ENCODE peak calls at places on chromosomes 16 and 17, in eight cellular contexts. A is CD8-positive, alpha-beta memory T cell; J is adrenal gland; G is effector memory CD4-positive, alpha-beta T cell; P is ascending aorta; F is prostate gland; D is psoas muscle; V is stomach. E is an unnamed sample.

GRCh38 chr16:85193876-85194275 is 81.6 kb upstream of the CIBAR2 start:
- DNase-seq in F (no peak), A (no peak), P (no peak), G (no peak), D (no peak), J (peak), V (no peak), E (peak)

GRCh38 chr16:54645328-54645727 is 285.3 kb upstream of the IRX5 start:
- DNase-seq in J (no peak), D (no peak), P (no peak), V (peak), F (peak), G (no peak), A (no peak), E (no peak)

GRCh38 chr17:4602041-4602440 is 17.7 kb downstream of the SMTNL2 start:
- DNase-seq in V (no peak), D (no peak), F (no peak), J (no peak), G (no peak), A (no peak), P (no peak), E (no peak)

GRCh38 chr16:55257971-55258613 is 65.9 kb upstream of the IRX6 start:
- DNase-seq in G (peak), A (no peak), D (peak), F (no peak), P (no peak), J (peak), V (peak), E (peak)

GRCh38 chr17:46822388-46822921 is 4.0 kb upstream of the WNT3 start:
- DNase-seq in P (no peak), A (no peak), F (no peak), J (no peak), D (no peak), G (no peak), V (no peak), E (no peak)

GRCh38 chr17:39597372-39598046 is 10.2 kb downstream of the NEUROD2 start:
- DNase-seq in A (no peak), V (no peak), G (no peak), J (no peak), F (no peak), D (no peak), P (no peak), E (no peak)

GRCh38 chr17:30600062-30600829 is 123.0 kb downstream of the GOSR1 start:
- DNase-seq in D (peak), P (peak), G (peak), J (peak), F (peak), A (peak), V (peak), E (peak)

GRCh38 chr17:35373532-35373983 is at the start of gene SLFN11:
- DNase-seq in A (peak), V (peak), F (peak), J (peak), G (peak), P (peak), D (peak), E (peak)

GRCh38 chr16:87569601-87570559 is 32.4 kb upstream of the JPH3 start:
- DNase-seq in D (no peak), J (no peak), A (no peak), G (no peak), P (no peak), V (no peak), F (no peak), E (peak)

GRCh38 chr17:1883536-1883935 is 53.7 kb downstream of the RPA1 start:
- DNase-seq in P (no peak), G (no peak), A (no peak), V (no peak), J (no peak), D (no peak), F (no peak), E (no peak)

GRCh38 chr17:5508855-5509254 is 22.5 kb downstream of the MIS12 start:
- DNase-seq in J (no peak), F (no peak), D (no peak), A (no peak), V (no peak), P (no peak), G (no peak), E (no peak)

GRCh38 chr17:64777413-64778101 is 115.5 kb upstream of the SMURF2 start:
- DNase-seq in G (no peak), P (no peak), D (no peak), V (no peak), F (no peak), J (no peak), A (no peak), E (peak)

GRCh38 chr17:80228477-80228876 is 8.2 kb downstream of the SLC26A11 start:
- DNase-seq in A (no peak), J (no peak), D (no peak), V (no peak), G (no peak), F (no peak), P (no peak), E (peak)

GRCh38 chr17:2190014-2190413 is 113.6 kb downstream of the SMG6 start:
- DNase-seq in D (no peak), G (no peak), F (no peak), J (no peak), V (no peak), P (no peak), A (no peak), E (peak)

GRCh38 chr17:43003542-43004172 is 2.9 kb upstream of the IFI35 start:
- DNase-seq in F (no peak), V (no peak), D (peak), A (no peak), G (no peak), J (no peak), P (no peak), E (no peak)

GRCh38 chr16:22625948-22626347 is 115.3 kb downstream of the NPIPB5 start:
- DNase-seq in F (no peak), G (no peak), A (no peak), D (no peak), J (no peak), V (no peak), P (no peak), E (no peak)

GRCh38 chr17:77618173-77618572 is 340.3 kb upstream of the TNRC6C start:
- DNase-seq in F (no peak), J (no peak), G (no peak), D (no peak), P (no peak), V (no peak), A (no peak), E (no peak)

GRCh38 chr17:74524751-74525725 is 6.2 kb downstream of the CD300LB start:
- DNase-seq in J (no peak), A (no peak), P (no peak), V (peak), F (no peak), D (no peak), G (no peak), E (no peak)

GRCh38 chr17:60073621-60074020 is 5.1 kb downstream of the HEATR6 start:
- DNase-seq in J (no peak), F (no peak), A (no peak), P (no peak), D (no peak), G (no peak), V (no peak), E (no peak)

GRCh38 chr17:12765544-12765943 is 23.8 kb upstream of the ARHGAP44 start:
- DNase-seq in P (no peak), A (no peak), G (no peak), J (no peak), D (no peak), F (no peak), V (peak), E (no peak)

GRCh38 chr17:78957076-78957475 is 22.6 kb downstream of the LGALS3BP start:
- DNase-seq in F (no peak), A (no peak), V (peak), J (no peak), P (no peak), D (no peak), G (no peak), E (peak)

GRCh38 chr17:78988152-78988551 is 8.4 kb upstream of the LGALS3BP start:
- DNase-seq in F (no peak), P (no peak), A (no peak), G (no peak), V (no peak), D (peak), J (no peak), E (peak)

GRCh38 chr16:24138024-24138423 is 118.1 kb upstream of the CACNG3 start:
- DNase-seq in V (no peak), P (no peak), G (no peak), A (no peak), F (no peak), D (no peak), J (no peak), E (no peak)

GRCh38 chr17:70653850-70654249 is 484.5 kb downstream of the KCNJ2 start:
- DNase-seq in D (no peak), P (no peak), V (no peak), F (no peak), A (no peak), J (no peak), G (no peak), E (no peak)

GRCh38 chr16:70267516-70267915 is 15.8 kb upstream of the EXOSC6 start:
- DNase-seq in D (no peak), G (no peak), J (peak), A (no peak), V (peak), F (no peak), P (no peak), E (no peak)

GRCh38 chr16:24950275-24950674 is 64.9 kb downstream of the ARHGAP17 start:
- DNase-seq in D (no peak), F (no peak), V (no peak), J (peak), A (no peak), G (no peak), P (no peak), E (no peak)

GRCh38 chr17:41667280-41668008 is 21.2 kb upstream of the EIF1 start:
- DNase-seq in A (no peak), V (no peak), G (no peak), J (no peak), P (no peak), F (no peak), D (no peak), E (no peak)

GRCh38 chr16:27960619-27961295 is 102.8 kb downstream of the GSG1L start:
- DNase-seq in D (no peak), G (no peak), P (no peak), A (no peak), F (peak), V (no peak), J (no peak), E (no peak)

GRCh38 chr17:50269477-50270429 is 4.5 kb upstream of the TMEM92 start:
- DNase-seq in A (peak), P (no peak), J (peak), V (peak), D (peak), G (peak), F (peak), E (peak)

GRCh38 chr16:86059253-86060171 is 160.6 kb downstream of the IRF8 start:
- DNase-seq in V (no peak), J (no peak), P (no peak), G (no peak), D (peak), A (no peak), F (no peak), E (peak)

GRCh38 chr17:74810699-74811485 is 34.7 kb upstream of the NAT9 start:
- DNase-seq in J (no peak), F (no peak), A (no peak), D (no peak), P (no peak), V (no peak), G (no peak), E (no peak)

GRCh38 chr17:9228408-9229159 is 207.3 kb downstream of the NTN1 start:
- DNase-seq in D (no peak), J (no peak), A (no peak), V (no peak), G (no peak), P (no peak), F (no peak), E (peak)

GRCh38 chr17:40345161-40346034 is 19.1 kb downstream of the GJD3 start:
- DNase-seq in V (peak), A (no peak), D (peak), F (peak), P (no peak), J (no peak), G (no peak), E (peak)

GRCh38 chr17:4175921-4176802 is 33.2 kb downstream of the CYB5D2 start:
- DNase-seq in V (no peak), J (no peak), G (peak), P (no peak), A (peak), D (no peak), F (no peak), E (peak)

GRCh38 chr17:62676231-62676943 is 48.9 kb downstream of the MRC2 start:
- DNase-seq in J (no peak), A (no peak), V (no peak), P (no peak), F (no peak), D (no peak), G (no peak), E (no peak)

GRCh38 chr16:2983706-2984136 is 3.5 kb upstream of the PKMYT1 start:
- DNase-seq in G (peak), V (peak), J (peak), F (peak), D (peak), P (peak), A (peak), E (peak)

GRCh38 chr16:75589301-75589700 is 23.1 kb downstream of the GABARAPL2 start:
- DNase-seq in A (no peak), J (no peak), D (peak), P (no peak), G (no peak), V (no peak), F (no peak), E (peak)

GRCh38 chr16:66369055-66369592 is 2.6 kb downstream of the CDH5 start:
- DNase-seq in F (no peak), V (no peak), D (no peak), P (no peak), J (no peak), G (no peak), A (no peak), E (peak)

GRCh38 chr16:19166500-19166899 is 1.5 kb upstream of the SYT17 start:
- DNase-seq in G (no peak), D (no peak), J (no peak), P (no peak), F (no peak), A (no peak), V (no peak), E (no peak)

GRCh38 chr16:19169081-19169639 is 1.1 kb downstream of the SYT17 start:
- DNase-seq in A (no peak), V (no peak), G (no peak), J (no peak), D (no peak), P (no peak), F (no peak), E (no peak)

GRCh38 chr16:19168173-19169080 is at the start of gene SYT17:
- DNase-seq in J (peak), P (no peak), A (no peak), V (peak), G (no peak), D (peak), F (peak), E (peak)

GRCh38 chr16:19170043-19170655 is 2.1 kb downstream of the SYT17 start:
- DNase-seq in J (no peak), P (no peak), A (no peak), D (no peak), F (no peak), G (no peak), V (no peak), E (no peak)

GRCh38 chr16:19167710-19168172 is 299 bp upstream of the SYT17 start:
- DNase-seq in A (no peak), J (peak), P (no peak), G (no peak), F (peak), V (peak), D (peak), E (peak)
- H3K27ac ChIP-seq in A (no peak), J (no peak), P (peak), G (no peak), F (peak), V (peak), D (no peak), E (no peak)

GRCh38 chr16:72788269-72788809 is 259.6 kb downstream of the ZFHX3 start:
- DNase-seq in P (no peak), A (no peak), F (no peak), J (no peak), V (no peak), G (no peak), D (no peak), E (peak)

GRCh38 chr16:72787519-72788268 is 260.2 kb downstream of the ZFHX3 start:
- DNase-seq in P (peak), F (peak), J (peak), A (peak), V (peak), G (peak), D (peak), E (peak)

GRCh38 chr16:72787130-72787518 is 260.8 kb downstream of the ZFHX3 start:
- DNase-seq in D (no peak), F (no peak), J (peak), V (no peak), G (no peak), A (no peak), P (no peak), E (no peak)

GRCh38 chr16:72785886-72786285 is 262.0 kb downstream of the ZFHX3 start:
- DNase-seq in F (no peak), J (no peak), G (no peak), P (no peak), D (no peak), V (no peak), A (no peak), E (no peak)

GRCh38 chr16:72786606-72787005 is 261.3 kb downstream of the ZFHX3 start:
- DNase-seq in D (no peak), A (no peak), F (no peak), V (no peak), P (no peak), J (no peak), G (no peak), E (no peak)
- H3K27ac ChIP-seq in D (no peak), A (no peak), F (no peak), V (no peak), P (peak), J (no peak), G (no peak), E (peak)

DNA sequence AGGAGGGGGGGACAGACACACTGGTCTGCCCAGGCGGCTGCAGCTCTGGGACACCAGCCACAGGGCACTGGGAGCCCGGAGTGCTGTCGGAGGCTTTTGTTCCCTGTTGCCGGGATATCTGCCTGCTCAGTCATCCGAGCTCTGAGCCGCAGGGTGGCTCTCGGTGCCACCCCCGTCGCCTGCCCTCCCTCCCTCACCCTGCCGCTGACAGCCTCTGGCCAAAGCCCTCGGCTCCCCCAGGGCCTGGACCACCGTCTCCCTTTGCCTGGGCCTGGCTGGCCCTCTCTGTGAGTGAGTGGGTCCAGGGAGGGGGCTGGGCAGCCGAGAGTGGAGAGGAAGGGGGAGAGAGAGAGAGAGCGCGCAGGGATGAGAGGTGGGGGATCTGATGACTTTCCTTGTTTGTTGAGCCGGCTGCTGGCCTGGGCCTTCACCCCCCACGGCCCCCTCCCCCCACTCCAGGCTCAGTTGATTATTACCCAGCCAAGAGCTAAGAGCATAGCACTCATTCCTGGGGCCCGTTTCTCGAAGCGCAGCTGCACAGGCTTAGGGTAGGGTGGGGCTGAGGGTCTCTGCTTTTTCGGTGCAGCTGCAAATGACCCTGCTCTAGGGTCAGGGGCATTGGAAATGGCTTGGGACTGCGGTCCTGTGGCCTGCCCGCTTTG is 2.7 kb downstream of the FOXJ1 start:
- DNase-seq in V (no peak), D (no peak), F (no peak), G (no peak), J (no peak), A (no peak), P (no peak), E (no peak)
- H3K27ac ChIP-seq in V (no peak), D (no peak), F (no peak), G (no peak), J (no peak), A (no peak), P (no peak), E (no peak)

DNA sequence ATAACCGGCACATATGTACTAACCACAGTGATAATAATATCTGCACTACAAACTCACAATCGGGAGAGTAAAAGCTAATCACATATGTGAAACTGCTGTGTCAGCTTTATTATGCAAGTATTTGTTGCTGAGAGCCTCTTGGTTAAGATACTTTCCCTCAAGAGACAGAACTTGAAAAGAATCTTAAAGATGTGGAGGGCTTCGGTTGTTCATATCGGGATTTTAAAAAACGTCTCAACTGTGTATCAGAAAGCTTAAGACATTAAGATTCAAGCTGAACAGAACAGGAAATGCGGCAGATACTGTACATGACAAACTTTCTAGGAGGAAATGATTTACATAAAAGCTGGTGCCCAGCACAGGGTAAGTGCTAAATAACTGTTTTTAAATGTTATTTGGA is 27.5 kb upstream of the HLF start:
- DNase-seq in V (no peak), P (no peak), J (no peak), A (no peak), D (no peak), F (no peak), G (no peak), E (no peak)
- H3K27ac ChIP-seq in V (peak), P (no peak), J (no peak), A (no peak), D (no peak), F (no peak), G (peak), E (no peak)

DNA sequence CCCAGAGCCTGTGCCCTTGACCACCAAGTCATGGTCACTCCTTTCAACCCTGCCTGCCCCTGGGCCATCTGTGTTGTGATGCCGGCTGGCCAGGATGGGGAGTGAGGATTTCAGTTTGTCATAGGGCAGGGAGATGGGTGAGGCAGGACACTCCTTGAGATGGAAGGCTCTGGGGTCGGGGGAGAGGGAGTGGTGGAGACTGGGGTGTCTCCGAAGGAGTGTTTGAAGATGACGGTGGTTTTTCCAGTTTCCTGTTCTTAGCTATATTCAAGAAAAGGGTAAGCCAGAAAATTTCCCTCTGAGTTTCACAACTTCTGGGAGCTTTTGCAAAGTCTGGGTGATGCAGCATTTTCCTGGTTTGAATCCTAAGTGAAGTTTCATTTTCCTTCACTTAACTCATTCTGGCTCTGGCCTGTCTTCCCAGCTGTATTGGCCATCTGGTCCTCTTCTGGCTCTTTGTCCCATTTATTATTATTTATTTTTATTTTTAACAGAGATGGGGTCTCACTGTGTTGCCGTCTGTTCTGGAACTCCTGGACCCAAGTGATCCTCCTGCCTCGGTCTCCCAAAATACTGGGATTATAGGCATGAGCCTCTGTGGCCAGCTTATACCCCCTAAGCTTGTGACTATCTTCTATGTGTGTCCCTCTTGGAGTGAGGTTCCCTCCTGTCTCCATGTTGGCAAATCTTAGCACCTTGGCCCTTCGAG is 27.7 kb downstream of the ABCC1 start:
- DNase-seq in F (no peak), P (no peak), G (no peak), A (no peak), V (no peak), D (peak), J (no peak), E (peak)
- H3K27ac ChIP-seq in F (peak), P (peak), G (no peak), A (no peak), V (peak), D (peak), J (peak), E (peak)

E was measured in right cardiac atrium.